ENCODE peak calls at places on chromosomes 2 and 18, in eight cellular contexts. I, T, M, B, C, Q, D and O are unnamed samples.

GRCh38 chr2:121334581-121335293 is 49.7 kb upstream of the TFCP2L1 start:
- DNase-seq in I (no peak), T (no peak), M (no peak), B (no peak), C (no peak), Q (no peak), D (no peak), O (no peak)

GRCh38 chr18:64993695-64994094 is 757.1 kb upstream of the CDH7 start:
- DNase-seq in I (no peak), T (no peak), M (no peak), B (no peak), C (no peak), Q (no peak), D (no peak), O (no peak)

GRCh38 chr2:136141510-136142154 is 23.7 kb upstream of the CXCR4 start:
- DNase-seq in I (no peak), T (no peak), M (no peak), B (no peak), C (no peak), Q (no peak), D (no peak), O (no peak)

GRCh38 chr2:101827246-101827645 is 129.7 kb downstream of the MAP4K4 start:
- DNase-seq in I (no peak), T (peak; percentile 84), M (no peak), B (no peak), C (no peak), Q (peak; percentile 77), D (no peak), O (no peak)

GRCh38 chr2:129087133-129087813 is 768.6 kb upstream of the HS6ST1 start:
- DNase-seq in I (no peak), T (no peak), M (no peak), B (no peak), C (no peak), Q (no peak), D (no peak), O (peak; percentile 25)

GRCh38 chr2:15826273-15826717 is 114.1 kb upstream of the MYCN start:
- DNase-seq in I (no peak), T (no peak), M (no peak), B (no peak), C (no peak), Q (no peak), D (no peak), O (no peak)

GRCh38 chr2:223314831-223315230 is 262.8 kb downstream of the KCNE4 start:
- DNase-seq in I (no peak), T (no peak), M (no peak), B (no peak), C (no peak), Q (no peak), D (no peak), O (no peak)

GRCh38 chr2:176130917-176131616 is 1.6 kb downstream of the HOXD8 start:
- DNase-seq in I (no peak), T (no peak), M (no peak), B (no peak), C (no peak), Q (no peak), D (no peak), O (no peak)

GRCh38 chr2:230939066-230939591 is 14.1 kb upstream of the GPR55 start:
- DNase-seq in I (no peak), T (no peak), M (peak; percentile 5), B (no peak), C (no peak), Q (no peak), D (no peak), O (no peak)

GRCh38 chr2:121245120-121245820 is 39.7 kb downstream of the TFCP2L1 start:
- DNase-seq in I (no peak), T (no peak), M (no peak), B (peak; percentile 49), C (no peak), Q (no peak), D (no peak), O (no peak)

GRCh38 chr2:74893332-74893731 is 59.4 kb downstream of the HK2 start:
- DNase-seq in I (no peak), T (peak; percentile 92), M (no peak), B (no peak), C (no peak), Q (peak; percentile 51), D (no peak), O (peak; percentile 56)

DNA sequence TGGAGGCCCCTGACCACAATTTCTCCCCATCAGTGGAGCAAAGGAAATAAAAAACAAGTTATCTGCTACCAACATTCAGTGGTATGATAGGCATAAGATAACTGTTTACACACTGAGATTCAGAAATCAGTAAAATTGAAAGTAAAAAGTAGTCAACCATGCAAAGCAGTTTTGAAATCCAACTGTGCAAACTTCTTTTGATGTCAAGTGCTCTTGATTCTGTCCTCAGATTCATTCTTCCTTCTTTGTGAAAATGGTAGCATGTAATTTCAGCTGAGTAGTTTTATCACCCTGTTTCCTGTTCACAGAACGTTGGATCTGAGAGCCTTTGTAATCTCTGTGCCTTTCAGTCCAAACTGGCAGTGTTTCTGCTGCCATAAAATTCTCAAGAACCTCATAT is 272.1 kb upstream of the EPHA4 start:
- DNase-seq in I (no peak), T (no peak), M (no peak), B (no peak), C (no peak), Q (no peak), D (no peak), O (no peak)
- H3K27ac ChIP-seq in I (no peak overlapping the region), T (no peak overlapping the region), M (no peak overlapping the region), B (no peak overlapping the region), C (no peak overlapping the region), Q (no peak overlapping the region), D (no peak overlapping the region), O (no peak overlapping the region)

GRCh38 chr2:145688156-145688555 is 1168.2 kb upstream of the ZEB2 start:
- DNase-seq in I (no peak), T (no peak), M (no peak), B (no peak), C (no peak), Q (no peak), D (no peak), O (no peak)

GRCh38 chr2:145689277-145689676 is 1169.4 kb upstream of the ZEB2 start:
- DNase-seq in I (no peak), T (no peak), M (no peak), B (no peak), C (no peak), Q (no peak), D (no peak), O (no peak)

GRCh38 chr2:145690183-145690582 is 1170.3 kb upstream of the ZEB2 start:
- DNase-seq in I (no peak), T (no peak), M (no peak), B (no peak), C (no peak), Q (peak; percentile 22), D (no peak), O (no peak)

GRCh38 chr2:145685323-145686050 is 1165.6 kb upstream of the ZEB2 start:
- DNase-seq in I (no peak), T (peak; percentile 86), M (no peak), B (no peak), C (no peak), Q (peak; percentile 11), D (no peak), O (no peak)

DNA sequence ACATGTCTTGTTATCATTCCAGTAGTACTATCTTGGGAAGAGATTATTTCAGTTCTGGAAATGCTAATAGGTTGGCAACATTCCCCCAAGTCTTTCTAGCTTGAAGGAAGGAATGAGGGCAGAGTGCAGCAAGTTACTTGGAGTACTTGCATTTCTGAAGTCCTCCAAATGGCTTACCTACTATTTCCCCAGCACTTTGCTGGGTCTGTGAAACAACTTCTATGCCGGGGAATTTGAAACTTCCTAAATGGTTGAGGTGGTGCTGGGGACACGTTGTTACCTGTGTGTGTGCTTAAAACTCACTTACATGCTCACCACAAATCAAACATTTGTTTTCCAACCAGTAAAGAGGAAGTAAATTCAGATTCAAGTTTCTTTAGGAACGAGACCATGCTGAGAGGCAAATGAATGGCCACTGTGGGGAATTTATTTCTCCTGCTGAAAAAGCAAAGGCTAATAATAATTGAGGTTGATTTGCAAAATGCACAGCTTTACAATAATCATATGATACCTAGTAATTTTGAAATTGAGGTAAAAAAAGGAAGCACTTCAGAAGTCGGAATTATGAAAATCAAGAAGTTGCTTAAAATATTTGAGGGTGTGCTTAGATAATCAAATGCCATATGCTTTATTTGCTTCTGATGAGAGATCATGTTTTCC is 1167.7 kb upstream of the ZEB2 start:
- DNase-seq in I (peak; percentile 4), T (peak; percentile 37), M (no peak), B (no peak), C (no peak), Q (peak; percentile 36), D (no peak), O (no peak)
- H3K27ac ChIP-seq in I (no peak overlapping the region), T (peak overlapping the region; percentile 91), M (peak overlapping the region; percentile 53), B (no peak overlapping the region), C (no peak overlapping the region), Q (no peak overlapping the region), D (no peak overlapping the region), O (no peak overlapping the region)

GRCh38 chr2:42339191-42339912 is 21.7 kb downstream of the COX7A2L start:
- DNase-seq in I (peak; percentile 20), T (no peak), M (no peak), B (no peak), C (no peak), Q (no peak), D (no peak), O (no peak)
- H3K27ac ChIP-seq in I (no peak overlapping the region), T (no peak overlapping the region), M (no peak overlapping the region), B (no peak overlapping the region), C (no peak overlapping the region), Q (no peak overlapping the region), D (no peak overlapping the region), O (no peak overlapping the region)

GRCh38 chr18:60978338-60978737 is 354.9 kb upstream of the CDH20 start:
- DNase-seq in I (no peak), T (peak; percentile 21), M (no peak), B (no peak), C (no peak), Q (peak; percentile 88), D (no peak), O (peak; percentile 7)
- H3K27ac ChIP-seq in I (no peak overlapping the region), T (no peak overlapping the region), M (no peak overlapping the region), B (no peak overlapping the region), C (no peak overlapping the region), Q (no peak overlapping the region), D (no peak overlapping the region), O (no peak overlapping the region)

GRCh38 chr2:39780825-39781600 is 2.0 kb upstream of the THUMPD2 start:
- DNase-seq in I (no peak), T (no peak), M (no peak), B (no peak), C (no peak), Q (no peak), D (no peak), O (no peak)
- H3K27ac ChIP-seq in I (no peak overlapping the region), T (no peak overlapping the region), M (no peak overlapping the region), B (no peak overlapping the region), C (no peak overlapping the region), Q (no peak overlapping the region), D (no peak overlapping the region), O (no peak overlapping the region)

GRCh38 chr2:225814554-225814953 is 415.0 kb downstream of the NYAP2 start:
- DNase-seq in I (no peak), T (no peak), M (no peak), B (no peak), C (no peak), Q (no peak), D (no peak), O (no peak)
- H3K27ac ChIP-seq in I (no peak overlapping the region), T (no peak overlapping the region), M (no peak overlapping the region), B (no peak overlapping the region), C (no peak overlapping the region), Q (no peak overlapping the region), D (no peak overlapping the region), O (no peak overlapping the region)